ENCODE peak calls at places on chromosomes 1 and 21, in eight cellular contexts. One of them, this sample, is unnamed.

GRCh38 chr1:65524931-65525296 is 104.4 kb downstream of the LEPR start:
- DNase-seq in mesothelial cell of epicardium: no peak
- DNase-seq in fibroblast of the aortic adventitia: no peak
- DNase-seq in left ventricle myocardium inferior: no peak
- DNase-seq in HFFc6: no peak
- DNase-seq in neural crest cell: no peak
- DNase-seq in spleen: no peak
- DNase-seq in dorsolateral prefrontal cortex: no peak
- DNase-seq in this sample: no peak

GRCh38 chr1:163410073-163410522 is 88.3 kb downstream of the NUF2 start:
- DNase-seq in mesothelial cell of epicardium: peak; percentile 34
- DNase-seq in fibroblast of the aortic adventitia: peak; percentile 71
- DNase-seq in left ventricle myocardium inferior: no peak
- DNase-seq in HFFc6: peak; percentile 47
- DNase-seq in neural crest cell: peak; percentile 67
- DNase-seq in spleen: no peak
- DNase-seq in dorsolateral prefrontal cortex: no peak
- DNase-seq in this sample: peak; percentile 35

GRCh38 chr1:248810727-248811513 is 14.8 kb downstream of the SH3BP5L start:
- DNase-seq in mesothelial cell of epicardium: no peak
- DNase-seq in fibroblast of the aortic adventitia: peak; percentile 72
- DNase-seq in left ventricle myocardium inferior: peak; percentile 58
- DNase-seq in HFFc6: peak; percentile 8
- DNase-seq in neural crest cell: no peak
- DNase-seq in spleen: peak; percentile 73
- DNase-seq in dorsolateral prefrontal cortex: no peak
- DNase-seq in this sample: no peak

GRCh38 chr1:84603941-84604830 is 29.9 kb upstream of the CTBS start:
- DNase-seq in mesothelial cell of epicardium: no peak
- DNase-seq in fibroblast of the aortic adventitia: peak; percentile 95
- DNase-seq in left ventricle myocardium inferior: peak; percentile 23
- DNase-seq in HFFc6: peak; percentile 98
- DNase-seq in neural crest cell: no peak
- DNase-seq in spleen: no peak
- DNase-seq in dorsolateral prefrontal cortex: no peak
- DNase-seq in this sample: no peak

GRCh38 chr1:210438928-210439841 is 110.5 kb downstream of the HHAT start:
- DNase-seq in mesothelial cell of epicardium: no peak
- DNase-seq in fibroblast of the aortic adventitia: peak; percentile 13
- DNase-seq in left ventricle myocardium inferior: no peak
- DNase-seq in HFFc6: peak; percentile 97
- DNase-seq in neural crest cell: no peak
- DNase-seq in spleen: no peak
- DNase-seq in dorsolateral prefrontal cortex: no peak
- DNase-seq in this sample: no peak

GRCh38 chr1:42925132-42925769 is 33.4 kb downstream of the SLC2A1 start:
- DNase-seq in mesothelial cell of epicardium: no peak
- DNase-seq in fibroblast of the aortic adventitia: no peak
- DNase-seq in left ventricle myocardium inferior: no peak
- DNase-seq in HFFc6: no peak
- DNase-seq in neural crest cell: no peak
- DNase-seq in spleen: no peak
- DNase-seq in dorsolateral prefrontal cortex: no peak
- DNase-seq in this sample: no peak

GRCh38 chr1:219703240-219703639 is 90.3 kb upstream of the ZC3H11B start:
- DNase-seq in mesothelial cell of epicardium: no peak
- DNase-seq in fibroblast of the aortic adventitia: peak; percentile 6
- DNase-seq in left ventricle myocardium inferior: no peak
- DNase-seq in HFFc6: no peak
- DNase-seq in neural crest cell: no peak
- DNase-seq in spleen: no peak
- DNase-seq in dorsolateral prefrontal cortex: no peak
- DNase-seq in this sample: no peak

GRCh38 chr1:181135815-181136737 is 47.6 kb downstream of the IER5 start:
- DNase-seq in mesothelial cell of epicardium: no peak
- DNase-seq in fibroblast of the aortic adventitia: peak; percentile 91
- DNase-seq in left ventricle myocardium inferior: no peak
- DNase-seq in HFFc6: peak; percentile 91
- DNase-seq in neural crest cell: no peak
- DNase-seq in spleen: no peak
- DNase-seq in dorsolateral prefrontal cortex: no peak
- DNase-seq in this sample: no peak

DNA sequence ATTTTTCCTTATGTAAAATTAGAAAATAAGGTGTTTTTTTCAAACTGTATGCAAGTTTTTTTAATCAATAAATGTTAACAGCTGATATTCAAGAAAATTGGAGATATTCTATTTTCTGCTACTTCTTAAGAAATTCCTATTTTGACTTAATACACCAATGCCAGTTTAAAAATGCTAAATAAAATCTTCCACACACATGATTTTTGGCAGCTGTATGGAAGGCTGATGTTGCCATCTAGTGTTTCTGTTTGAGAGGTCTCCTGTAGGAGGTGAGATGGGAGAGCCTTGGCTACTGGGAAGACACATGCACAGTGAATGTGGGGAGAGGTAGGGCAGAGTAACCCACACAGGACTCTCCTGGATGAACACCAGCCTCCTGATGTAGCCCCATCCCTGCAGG is 29.2 kb upstream of the OR2B11 start:
- DNase-seq in mesothelial cell of epicardium: no peak
- DNase-seq in fibroblast of the aortic adventitia: peak; percentile 50
- DNase-seq in left ventricle myocardium inferior: no peak
- DNase-seq in HFFc6: peak; percentile 42
- DNase-seq in neural crest cell: no peak
- DNase-seq in spleen: no peak
- DNase-seq in dorsolateral prefrontal cortex: no peak
- DNase-seq in this sample: no peak
- TF ChIP-seq CTCF in mesothelial cell of epicardium: no peak
- TF ChIP-seq CTCF in fibroblast of the aortic adventitia: peak; percentile 38
- TF ChIP-seq CTCF in left ventricle myocardium inferior: peak; percentile 56
- TF ChIP-seq CTCF in HFFc6: peak; percentile 72
- TF ChIP-seq CTCF in neural crest cell: peak; percentile 64
- TF ChIP-seq CTCF in spleen: peak; percentile 58
- TF ChIP-seq CTCF in dorsolateral prefrontal cortex: peak; percentile 55
- TF ChIP-seq CTCF in this sample: no peak

GRCh38 chr1:114092118-114092517 is 61.6 kb downstream of the SYT6 start:
- DNase-seq in mesothelial cell of epicardium: no peak
- DNase-seq in fibroblast of the aortic adventitia: no peak
- DNase-seq in left ventricle myocardium inferior: no peak
- DNase-seq in HFFc6: no peak
- DNase-seq in neural crest cell: no peak
- DNase-seq in spleen: no peak
- DNase-seq in dorsolateral prefrontal cortex: no peak
- DNase-seq in this sample: no peak

GRCh38 chr1:114091711-114092110 is 62.0 kb downstream of the SYT6 start:
- DNase-seq in mesothelial cell of epicardium: no peak
- DNase-seq in fibroblast of the aortic adventitia: no peak
- DNase-seq in left ventricle myocardium inferior: no peak
- DNase-seq in HFFc6: no peak
- DNase-seq in neural crest cell: no peak
- DNase-seq in spleen: no peak
- DNase-seq in dorsolateral prefrontal cortex: no peak
- DNase-seq in this sample: no peak

GRCh38 chr1:114094303-114094663 is 59.4 kb downstream of the SYT6 start:
- DNase-seq in mesothelial cell of epicardium: no peak
- DNase-seq in fibroblast of the aortic adventitia: no peak
- DNase-seq in left ventricle myocardium inferior: no peak
- DNase-seq in HFFc6: peak; percentile 43
- DNase-seq in neural crest cell: no peak
- DNase-seq in spleen: no peak
- DNase-seq in dorsolateral prefrontal cortex: no peak
- DNase-seq in this sample: no peak

GRCh38 chr1:114094675-114095074 is 59.0 kb downstream of the SYT6 start:
- DNase-seq in mesothelial cell of epicardium: no peak
- DNase-seq in fibroblast of the aortic adventitia: no peak
- DNase-seq in left ventricle myocardium inferior: no peak
- DNase-seq in HFFc6: no peak
- DNase-seq in neural crest cell: no peak
- DNase-seq in spleen: no peak
- DNase-seq in dorsolateral prefrontal cortex: no peak
- DNase-seq in this sample: no peak

DNA sequence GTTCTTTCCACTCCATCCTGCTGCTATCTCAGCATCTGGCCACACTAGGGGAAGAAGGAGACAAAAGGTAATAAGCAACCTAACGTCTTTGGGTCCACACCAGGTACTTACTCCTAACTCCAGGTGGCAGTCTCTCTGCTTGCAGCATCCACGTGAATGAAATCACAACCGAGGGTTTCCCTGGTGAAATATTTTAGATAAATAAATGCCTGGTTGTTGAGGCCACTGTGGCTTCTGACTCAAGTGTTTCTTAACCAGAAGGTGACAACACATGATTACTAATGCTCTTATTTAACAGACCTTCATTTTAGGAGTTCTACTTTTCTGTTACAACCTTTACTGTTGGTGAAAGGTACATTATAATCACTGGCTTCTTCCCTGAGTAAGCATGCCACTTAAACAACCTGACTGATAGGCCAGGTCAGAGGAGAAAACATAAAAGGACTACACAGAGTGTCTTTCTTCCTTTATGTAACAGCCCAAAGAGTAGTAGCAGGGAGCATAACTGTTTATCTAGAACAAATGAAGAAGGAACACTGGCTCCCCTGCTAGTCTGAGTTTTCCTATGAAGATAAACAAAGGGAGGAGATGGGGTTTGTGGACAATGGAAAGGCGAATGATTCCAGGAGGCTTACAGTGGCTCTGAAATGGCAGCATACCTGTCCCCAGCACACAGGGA is 59.9 kb downstream of the SYT6 start:
- DNase-seq in mesothelial cell of epicardium: no peak
- DNase-seq in fibroblast of the aortic adventitia: no peak
- DNase-seq in left ventricle myocardium inferior: no peak
- DNase-seq in HFFc6: peak; percentile 73
- DNase-seq in neural crest cell: no peak
- DNase-seq in spleen: no peak
- DNase-seq in dorsolateral prefrontal cortex: no peak
- DNase-seq in this sample: no peak
- TF ChIP-seq CTCF in mesothelial cell of epicardium: no peak
- TF ChIP-seq CTCF in fibroblast of the aortic adventitia: no peak
- TF ChIP-seq CTCF in left ventricle myocardium inferior: peak; percentile 21
- TF ChIP-seq CTCF in HFFc6: peak; percentile 66
- TF ChIP-seq CTCF in neural crest cell: no peak
- TF ChIP-seq CTCF in spleen: no peak
- TF ChIP-seq CTCF in dorsolateral prefrontal cortex: no peak
- TF ChIP-seq CTCF in this sample: no peak

GRCh38 chr21:30813174-30813573 is at the start of gene KRTAP8-1:
- DNase-seq in mesothelial cell of epicardium: no peak
- DNase-seq in fibroblast of the aortic adventitia: no peak
- DNase-seq in left ventricle myocardium inferior: no peak
- DNase-seq in HFFc6: no peak
- DNase-seq in neural crest cell: no peak
- DNase-seq in spleen: no peak
- DNase-seq in dorsolateral prefrontal cortex: no peak
- DNase-seq in this sample: no peak
- TF ChIP-seq CTCF in mesothelial cell of epicardium: no peak
- TF ChIP-seq CTCF in fibroblast of the aortic adventitia: no peak
- TF ChIP-seq CTCF in left ventricle myocardium inferior: no peak
- TF ChIP-seq CTCF in HFFc6: no peak
- TF ChIP-seq CTCF in neural crest cell: no peak
- TF ChIP-seq CTCF in spleen: no peak
- TF ChIP-seq CTCF in dorsolateral prefrontal cortex: no peak
- TF ChIP-seq CTCF in this sample: no peak

GRCh38 chr1:70086897-70087296 is 118.5 kb downstream of the LRRC40 start:
- DNase-seq in mesothelial cell of epicardium: no peak
- DNase-seq in fibroblast of the aortic adventitia: no peak
- DNase-seq in left ventricle myocardium inferior: no peak
- DNase-seq in HFFc6: no peak
- DNase-seq in neural crest cell: no peak
- DNase-seq in spleen: no peak
- DNase-seq in dorsolateral prefrontal cortex: no peak
- DNase-seq in this sample: no peak
- TF ChIP-seq CTCF in mesothelial cell of epicardium: no peak
- TF ChIP-seq CTCF in fibroblast of the aortic adventitia: no peak
- TF ChIP-seq CTCF in left ventricle myocardium inferior: no peak
- TF ChIP-seq CTCF in HFFc6: no peak
- TF ChIP-seq CTCF in neural crest cell: no peak
- TF ChIP-seq CTCF in spleen: no peak
- TF ChIP-seq CTCF in dorsolateral prefrontal cortex: no peak
- TF ChIP-seq CTCF in this sample: no peak

GRCh38 chr1:156452863-156453262 is 47.7 kb downstream of the MEF2D start:
- DNase-seq in mesothelial cell of epicardium: no peak
- DNase-seq in fibroblast of the aortic adventitia: no peak
- DNase-seq in left ventricle myocardium inferior: no peak
- DNase-seq in HFFc6: no peak
- DNase-seq in neural crest cell: no peak
- DNase-seq in spleen: no peak
- DNase-seq in dorsolateral prefrontal cortex: no peak
- DNase-seq in this sample: no peak

GRCh38 chr1:156456625-156457465 is 43.7 kb downstream of the MEF2D start:
- DNase-seq in mesothelial cell of epicardium: peak; percentile 85
- DNase-seq in fibroblast of the aortic adventitia: peak; percentile 99
- DNase-seq in left ventricle myocardium inferior: peak; percentile 96
- DNase-seq in HFFc6: peak; percentile 99
- DNase-seq in neural crest cell: peak; percentile 93
- DNase-seq in spleen: peak; percentile 98
- DNase-seq in dorsolateral prefrontal cortex: peak; percentile 98
- DNase-seq in this sample: peak; percentile 93

GRCh38 chr1:156448134-156448967 is 52.2 kb downstream of the MEF2D start:
- DNase-seq in mesothelial cell of epicardium: no peak
- DNase-seq in fibroblast of the aortic adventitia: no peak
- DNase-seq in left ventricle myocardium inferior: no peak
- DNase-seq in HFFc6: no peak
- DNase-seq in neural crest cell: no peak
- DNase-seq in spleen: no peak
- DNase-seq in dorsolateral prefrontal cortex: no peak
- DNase-seq in this sample: no peak

GRCh38 chr1:156455362-156455761 is 45.2 kb downstream of the MEF2D start:
- DNase-seq in mesothelial cell of epicardium: no peak
- DNase-seq in fibroblast of the aortic adventitia: no peak
- DNase-seq in left ventricle myocardium inferior: no peak
- DNase-seq in HFFc6: no peak
- DNase-seq in neural crest cell: no peak
- DNase-seq in spleen: no peak
- DNase-seq in dorsolateral prefrontal cortex: no peak
- DNase-seq in this sample: no peak

DNA sequence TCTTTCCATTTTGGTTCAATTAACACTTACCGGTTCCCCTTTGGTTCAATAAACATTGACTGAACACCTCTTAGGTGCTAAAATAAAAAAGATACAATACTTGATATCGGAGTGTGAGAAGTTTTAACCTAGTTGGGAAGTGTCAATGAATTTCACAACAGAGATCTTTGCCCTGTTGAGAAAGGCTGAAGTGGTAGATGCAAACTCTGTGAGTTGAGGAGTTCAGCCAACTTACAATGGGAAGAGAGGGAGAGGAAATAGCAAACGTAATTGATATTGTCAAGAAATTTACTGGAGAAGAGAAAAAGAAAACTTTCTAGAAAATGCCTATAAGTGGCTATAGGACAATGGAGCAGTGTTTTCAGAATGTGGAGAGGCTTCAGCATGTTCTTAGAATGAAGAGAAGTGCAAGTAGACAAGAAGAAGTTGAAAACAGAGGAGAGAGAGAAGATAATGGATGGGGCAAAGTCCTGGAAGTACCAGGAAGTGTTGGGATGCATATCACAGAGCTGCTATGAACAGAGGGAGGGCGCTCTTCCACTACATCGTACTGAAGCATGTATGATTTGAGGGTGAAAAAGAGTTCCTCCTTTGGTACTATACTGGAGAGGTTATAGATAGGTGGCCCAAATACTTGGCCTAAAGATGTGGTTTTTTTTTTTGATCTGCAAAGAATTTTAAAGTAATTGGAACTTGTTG is 48.9 kb downstream of the MEF2D start:
- DNase-seq in mesothelial cell of epicardium: no peak
- DNase-seq in fibroblast of the aortic adventitia: no peak
- DNase-seq in left ventricle myocardium inferior: no peak
- DNase-seq in HFFc6: no peak
- DNase-seq in neural crest cell: no peak
- DNase-seq in spleen: no peak
- DNase-seq in dorsolateral prefrontal cortex: no peak
- DNase-seq in this sample: no peak
- TF ChIP-seq CTCF in mesothelial cell of epicardium: no peak
- TF ChIP-seq CTCF in fibroblast of the aortic adventitia: no peak
- TF ChIP-seq CTCF in left ventricle myocardium inferior: no peak
- TF ChIP-seq CTCF in HFFc6: peak; percentile 27
- TF ChIP-seq CTCF in neural crest cell: no peak
- TF ChIP-seq CTCF in spleen: no peak
- TF ChIP-seq CTCF in dorsolateral prefrontal cortex: no peak
- TF ChIP-seq CTCF in this sample: no peak